ENCODE peak calls at places on chromosomes 13 and 19, in nine cellular contexts. X is tibial nerve, G is psoas muscle, R is astrocyte of the spinal cord, A is uterus, V is body of pancreas, E is GM23338, F is colonic mucosa, H is DND-41. T is an unnamed sample.

GRCh38 chr13:88248393-88248792 is 577.2 kb downstream of the SLITRK5 start:
- DNase-seq in X (no peak), G (no peak), R (no peak), A (no peak), V (no peak), E (peak), F (no peak), H (no peak), T (no peak)

GRCh38 chr13:22114630-22115311 is 443.9 kb downstream of the FGF9 start:
- DNase-seq in X (peak), G (no peak), R (no peak), A (no peak), V (no peak), E (no peak), F (no peak), H (no peak), T (no peak)

GRCh38 chr13:113220877-113221276 is 11.5 kb downstream of the CUL4A start:
- DNase-seq in X (no peak), G (no peak), R (no peak), A (no peak), V (no peak), E (peak), F (no peak), H (no peak), T (no peak)

GRCh38 chr13:39965309-39965708 is 309.8 kb downstream of the COG6 start:
- DNase-seq in X (no peak), G (no peak), R (no peak), A (no peak), V (no peak), E (no peak), F (no peak), H (no peak), T (no peak)

GRCh38 chr13:42969558-42970172 is 22.4 kb downstream of the EPSTI1 start:
- DNase-seq in X (peak), G (peak), R (peak), A (peak), V (peak), E (peak), F (peak), H (peak), T (peak)

GRCh38 chr13:51015973-51016372 is 95.1 kb downstream of the C13orf42 start:
- DNase-seq in X (no peak), G (no peak), R (no peak), A (no peak), V (no peak), E (no peak), F (no peak), H (no peak), T (no peak)

GRCh38 chr19:29878973-29879654 is 62.9 kb upstream of the URI1 start:
- DNase-seq in X (peak), G (peak), R (no peak), A (no peak), V (no peak), E (peak), F (no peak), H (peak), T (peak)

GRCh38 chr19:16216744-16217670 is 19.3 kb downstream of the AP1M1 start:
- DNase-seq in X (no peak), G (no peak), R (no peak), A (no peak), V (no peak), E (no peak), F (no peak), H (no peak), T (no peak)

GRCh38 chr13:110182461-110182860 is 124.5 kb downstream of the COL4A1 start:
- DNase-seq in X (no peak), G (no peak), R (no peak), A (no peak), V (no peak), E (no peak), F (no peak), H (no peak), T (no peak)

GRCh38 chr13:37460211-37460610 is 138.4 kb downstream of the POSTN start:
- DNase-seq in X (no peak), G (no peak), R (no peak), A (no peak), V (no peak), E (no peak), F (no peak), H (no peak), T (peak)

GRCh38 chr19:9808855-9809646 is 9.8 kb downstream of the FBXL12 start:
- DNase-seq in X (no peak), G (no peak), R (no peak), A (no peak), V (no peak), E (no peak), F (no peak), H (peak), T (no peak)

GRCh38 chr19:10227215-10227971 is 3.7 kb downstream of the S1PR2 start:
- DNase-seq in X (peak), G (peak), R (no peak), A (peak), V (no peak), E (peak), F (no peak), H (no peak), T (peak)

GRCh38 chr13:29693297-29693945 is 97.9 kb upstream of the SLC7A1 start:
- DNase-seq in X (no peak), G (no peak), R (no peak), A (no peak), V (peak), E (no peak), F (peak), H (no peak), T (no peak)

GRCh38 chr19:4429266-4430200 is 27.1 kb downstream of the CHAF1A start:
- DNase-seq in X (no peak), G (no peak), R (no peak), A (no peak), V (no peak), E (no peak), F (no peak), H (no peak), T (no peak)

GRCh38 chr13:31538067-31539042 is 201.0 kb upstream of the RXFP2 start:
- DNase-seq in X (no peak), G (no peak), R (peak), A (no peak), V (no peak), E (peak), F (peak), H (no peak), T (peak)

DNA sequence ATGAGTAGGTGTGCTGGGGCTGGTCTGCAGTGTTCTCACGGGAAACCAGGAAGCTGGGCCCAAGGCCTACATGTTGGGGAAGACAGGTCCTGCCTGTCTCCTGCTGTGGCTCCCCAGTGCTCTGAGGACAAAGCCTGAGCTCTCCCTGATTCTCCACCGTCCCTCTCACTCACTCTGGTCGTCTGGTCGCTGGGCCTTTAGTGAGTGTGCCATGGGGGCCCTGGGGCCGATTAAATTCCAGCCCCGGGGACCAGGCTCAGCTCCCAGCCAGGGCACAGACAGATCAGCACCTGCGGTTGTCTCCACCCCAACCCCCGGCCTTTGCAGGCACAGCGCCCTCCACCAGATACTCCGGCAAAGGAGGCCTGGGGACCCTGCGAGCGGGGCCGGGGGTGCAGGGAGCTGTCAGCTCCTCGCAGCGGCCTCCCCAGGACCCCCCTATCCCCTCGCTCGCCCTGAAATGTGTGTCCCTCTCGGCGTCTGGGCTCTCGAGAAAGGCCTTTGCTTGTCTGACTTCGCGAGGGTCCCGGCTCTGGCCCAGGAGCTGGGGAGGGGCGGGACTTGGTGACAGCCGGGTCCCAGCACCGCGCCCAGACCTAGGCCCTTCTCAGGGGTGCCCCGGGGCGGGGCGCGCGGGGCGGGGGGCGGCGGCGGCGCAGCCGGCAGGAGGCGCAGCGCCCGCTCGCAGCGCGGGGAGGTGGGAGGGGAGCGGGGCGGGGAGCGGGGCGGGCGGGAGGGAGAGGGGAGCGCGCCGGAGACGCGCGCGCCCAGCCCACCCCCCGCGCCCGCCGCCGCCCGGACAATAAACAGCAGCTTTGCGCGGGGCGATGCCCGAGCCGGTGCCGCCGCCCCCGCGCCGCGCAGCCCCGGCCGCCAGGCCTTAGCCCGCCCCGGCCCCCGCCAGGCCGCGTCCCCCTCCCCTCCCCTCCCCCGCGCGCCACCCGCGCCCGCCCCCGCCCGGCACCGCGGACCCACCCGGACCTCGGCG is at the start of gene PALM:
- DNase-seq in X (no peak), G (no peak), R (no peak), A (peak), V (no peak), E (peak), F (no peak), H (no peak), T (no peak)
- TF ChIP-seq CTCF in X (peak), G (peak), R (no peak), A (no peak), V (no peak), E (no peak), F (no peak), H (no peak), T (no peak)

GRCh38 chr13:32932376-32932775 is 83.8 kb upstream of the KL start:
- DNase-seq in X (no peak), G (no peak), R (no peak), A (no peak), V (no peak), E (no peak), F (no peak), H (no peak), T (no peak)
- H3K4me3 ChIP-seq in X (no peak), G (no peak), R (no peak), A (no peak), V (no peak), E (no peak), F (no peak), H (no peak), T (no peak)

DNA sequence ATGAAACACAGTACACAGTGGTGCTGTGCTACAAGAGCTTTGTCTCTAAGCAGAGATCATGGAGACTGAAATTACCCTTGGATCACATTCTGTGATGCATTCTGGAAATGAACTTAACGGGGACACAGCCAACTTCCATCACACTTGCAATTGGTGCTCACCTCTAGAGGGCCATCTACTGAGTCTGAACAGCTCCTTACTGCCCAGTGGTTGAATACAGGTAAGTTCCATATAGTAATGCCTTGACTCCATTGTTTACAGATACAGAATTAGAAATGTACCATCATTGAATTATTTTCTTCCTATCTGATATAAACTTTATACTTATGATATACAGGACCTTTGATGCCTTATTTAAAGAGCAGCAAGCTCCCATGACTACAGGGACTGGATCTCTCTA is 686.4 kb downstream of the PCDH9 start:
- DNase-seq in X (no peak), G (no peak), R (no peak), A (no peak), V (no peak), E (peak), F (no peak), H (no peak), T (no peak)
- TF ChIP-seq CTCF in X (no peak), G (no peak), R (peak), A (no peak), V (no peak), E (peak), F (no peak), H (peak), T (peak)

DNA sequence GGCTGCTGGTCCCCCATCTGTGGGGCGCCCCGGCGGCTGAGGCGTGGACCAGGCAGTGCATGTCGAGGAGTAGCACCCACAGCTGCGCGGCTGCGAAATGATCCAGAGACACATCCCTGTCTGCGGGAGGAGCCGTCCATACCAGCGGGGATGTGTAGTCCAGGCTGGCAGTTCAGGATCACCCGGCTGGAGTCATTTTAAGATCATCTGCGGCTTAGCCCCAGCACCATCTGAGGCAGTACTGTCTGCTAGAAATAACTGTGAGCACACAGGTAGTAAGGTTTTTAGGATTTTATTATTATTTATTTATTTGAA is 3.1 kb downstream of the ADAT3 start:
- DNase-seq in X (no peak), G (no peak), R (no peak), A (no peak), V (no peak), E (no peak), F (no peak), H (no peak), T (no peak)
- H3K4me3 ChIP-seq in X (no peak), G (peak), R (no peak), A (no peak), V (no peak), E (no peak), F (peak), H (no peak), T (no peak)

GRCh38 chr19:50205681-50206138 is 2.3 kb downstream of the MYH14 start:
- DNase-seq in X (no peak), G (no peak), R (no peak), A (no peak), V (peak), E (peak), F (peak), H (no peak), T (no peak)
- TF ChIP-seq CTCF in X (no peak), G (no peak), R (no peak), A (no peak), V (peak), E (peak), F (peak), H (no peak), T (no peak)

GRCh38 chr19:22517496-22518411 is 95.6 kb upstream of the ZNF98 start:
- DNase-seq in X (no peak), G (no peak), R (no peak), A (peak), V (no peak), E (no peak), F (no peak), H (no peak), T (no peak)
- H3K4me3 ChIP-seq in X (no peak), G (no peak), R (no peak), A (no peak), V (no peak), E (no peak), F (no peak), H (no peak), T (no peak)

GRCh38 chr19:35657904-35658700 is 8.2 kb upstream of the UPK1A start:
- DNase-seq in X (no peak), G (no peak), R (peak), A (no peak), V (no peak), E (peak), F (no peak), H (no peak), T (no peak)
- TF ChIP-seq CTCF in X (no peak), G (no peak), R (peak), A (no peak), V (no peak), E (peak), F (no peak), H (no peak), T (peak)

GRCh38 chr19:18373892-18374629 is 11.9 kb upstream of the GDF15 start:
- DNase-seq in X (peak), G (peak), R (peak), A (peak), V (peak), E (peak), F (peak), H (peak), T (peak)
- H3K4me3 ChIP-seq in X (no peak), G (peak), R (no peak), A (no peak), V (no peak), E (no peak), F (no peak), H (no peak), T (no peak)

GRCh38 chr13:70844391-70845108 is 736.3 kb upstream of the KLHL1 start:
- DNase-seq in X (no peak), G (no peak), R (no peak), A (no peak), V (no peak), E (no peak), F (peak), H (no peak), T (no peak)

DNA sequence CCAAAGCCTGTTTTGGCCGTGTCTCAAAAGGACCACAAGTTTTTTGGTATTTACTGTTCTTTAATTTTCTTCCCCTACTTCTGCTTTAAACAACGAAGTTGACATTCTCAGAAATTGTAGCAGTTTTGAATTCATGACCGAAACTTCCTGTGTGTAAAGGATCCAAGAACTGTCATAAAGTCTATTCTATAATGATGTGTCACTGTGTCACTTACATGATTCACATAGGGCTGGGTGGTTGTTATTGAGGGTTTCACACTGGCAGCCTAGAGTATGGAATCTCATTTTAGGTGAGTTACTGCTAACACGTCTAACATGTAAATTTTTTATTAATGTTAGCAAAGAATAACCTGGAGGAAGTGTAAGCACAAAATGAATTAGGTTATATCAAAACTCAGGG is 741.0 kb upstream of the KLHL1 start:
- DNase-seq in X (no peak), G (no peak), R (no peak), A (no peak), V (no peak), E (no peak), F (no peak), H (no peak), T (no peak)
- TF ChIP-seq CTCF in X (no peak), G (no peak), R (no peak), A (no peak), V (no peak), E (no peak), F (no peak), H (no peak), T (no peak)

DNA sequence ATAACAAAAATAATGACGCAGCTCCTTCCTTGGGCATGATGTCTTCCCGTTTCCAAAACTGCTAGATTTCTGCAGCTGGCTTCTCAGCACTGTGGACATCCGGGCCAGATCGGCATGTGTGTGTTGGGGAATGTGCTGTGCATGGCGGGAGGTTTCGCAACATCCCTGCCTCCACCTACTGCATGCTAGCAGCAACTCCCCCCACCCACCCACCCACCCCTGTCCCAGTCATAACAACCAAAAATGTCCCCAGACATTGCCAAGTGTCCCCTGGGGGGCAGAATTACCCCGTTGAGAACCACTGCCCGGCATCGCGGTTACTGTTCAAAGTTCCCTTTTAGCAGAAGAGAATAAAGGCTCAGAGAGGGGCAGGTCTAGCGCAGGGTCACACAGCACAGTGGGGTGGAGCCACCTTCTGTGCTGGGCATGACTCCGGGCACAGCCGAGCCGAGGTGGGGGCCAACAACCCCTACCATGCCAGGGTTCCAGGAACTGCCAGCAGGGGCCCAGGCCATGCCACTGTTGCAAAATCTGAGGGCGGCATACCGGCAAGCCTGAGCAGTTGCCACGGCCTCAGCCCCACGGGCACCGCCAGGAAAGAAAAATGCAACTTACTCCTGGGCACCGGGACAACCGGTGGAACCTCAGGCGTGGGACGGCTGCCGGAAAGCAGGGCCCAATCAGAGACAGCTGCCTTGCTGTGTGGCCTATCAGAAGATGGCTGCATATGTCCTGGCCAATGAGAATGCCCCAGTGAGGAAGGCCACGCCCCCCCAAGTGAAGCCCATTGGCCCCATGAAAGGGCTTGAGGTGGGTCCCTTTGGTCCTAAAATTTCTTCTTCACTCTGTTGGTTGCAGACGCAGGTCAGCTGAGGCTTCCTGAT is 22.5 kb upstream of the NFIC start:
- DNase-seq in X (peak), G (peak), R (peak), A (peak), V (peak), E (peak), F (peak), H (peak), T (peak)
- H3K4me3 ChIP-seq in X (no peak), G (peak), R (peak), A (peak), V (no peak), E (no peak), F (no peak), H (no peak), T (peak)